ENCODE peak calls at places on chromosomes 7 and 10, in ten cellular contexts. B, A, R, E, U, J, Q, G, W and X are unnamed samples.

GRCh38 chr7:4149236-4149635 is 532.9 kb upstream of the FOXK1 start:
- DNase-seq in B (no peak), A (no peak), R (no peak), E (no peak), U (no peak), J (no peak), Q (no peak), G (no peak), W (no peak), X (no peak)

GRCh38 chr7:93374345-93374940 is 142.3 kb downstream of the VPS50 start:
- DNase-seq in B (no peak), A (no peak), R (peak; percentile 44), E (no peak), U (no peak), J (peak; percentile 20), Q (peak; percentile 29), G (peak; percentile 58), W (no peak), X (peak; percentile 21)

GRCh38 chr7:87359366-87359765 is 13.9 kb downstream of the CROT start:
- DNase-seq in B (no peak), A (no peak), R (no peak), E (no peak), U (no peak), J (no peak), Q (no peak), G (peak; percentile 60), W (peak; percentile 54), X (no peak)

GRCh38 chr10:80488539-80489066 is 34.5 kb downstream of the TSPAN14 start:
- DNase-seq in B (no peak), A (no peak), R (no peak), E (no peak), U (peak; percentile 31), J (no peak), Q (no peak), G (no peak), W (no peak), X (no peak)

GRCh38 chr7:155277385-155277994 is 20.2 kb upstream of the INSIG1 start:
- DNase-seq in B (no peak), A (no peak), R (peak; percentile 41), E (no peak), U (no peak), J (no peak), Q (no peak), G (no peak), W (no peak), X (no peak)

GRCh38 chr7:24536670-24537069 is 36.6 kb upstream of the PALS2 start:
- DNase-seq in B (no peak), A (no peak), R (no peak), E (no peak), U (no peak), J (no peak), Q (no peak), G (no peak), W (no peak), X (no peak)

GRCh38 chr7:129443612-129444011 is 9.4 kb downstream of the STRIP2 start:
- DNase-seq in B (no peak), A (no peak), R (peak; percentile 25), E (no peak), U (no peak), J (no peak), Q (no peak), G (no peak), W (no peak), X (no peak)

GRCh38 chr10:113680172-113681111 is 730 bp downstream of the CASP7 start:
- DNase-seq in B (no peak), A (peak; percentile 67), R (peak; percentile 21), E (peak; percentile 61), U (peak; percentile 73), J (no peak), Q (peak; percentile 35), G (peak; percentile 91), W (peak; percentile 81), X (peak; percentile 86)

GRCh38 chr7:116929021-116929420 is 24.3 kb upstream of the ST7 start:
- DNase-seq in B (no peak), A (no peak), R (no peak), E (no peak), U (no peak), J (no peak), Q (no peak), G (no peak), W (no peak), X (no peak)

GRCh38 chr10:43842496-43842895 is 193.8 kb upstream of the ZNF32 start:
- DNase-seq in B (no peak), A (no peak), R (no peak), E (no peak), U (no peak), J (no peak), Q (no peak), G (no peak), W (no peak), X (no peak)

DNA sequence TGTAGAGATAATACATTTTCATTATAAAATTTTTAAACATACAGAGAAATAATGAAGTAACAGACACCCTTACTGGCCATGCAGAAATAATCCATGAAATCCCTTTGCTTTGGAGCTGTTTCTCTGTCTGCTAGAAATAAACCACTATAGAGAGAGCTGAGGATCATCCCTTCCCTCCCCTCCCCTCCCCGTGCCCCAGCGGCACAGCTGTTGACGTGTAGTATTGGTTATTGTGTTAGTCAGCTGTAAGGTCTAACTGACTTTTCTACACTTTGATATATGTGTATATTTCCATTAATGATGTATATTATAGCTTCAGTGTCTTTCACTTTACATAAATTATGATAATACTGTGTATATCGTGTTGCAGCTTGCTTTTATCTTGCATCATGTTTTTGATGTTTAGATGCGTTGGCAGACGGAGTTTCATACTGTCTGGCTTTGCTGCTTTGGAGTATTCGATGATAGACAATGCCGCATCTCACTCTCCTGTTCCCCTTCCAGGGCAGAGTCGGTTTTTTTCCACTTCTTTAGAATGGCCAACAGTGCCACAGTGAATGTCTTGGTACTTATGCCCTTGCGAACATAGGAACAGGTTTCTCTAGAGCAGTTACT is 27.4 kb upstream of the GRID1 start:
- DNase-seq in B (no peak), A (no peak), R (no peak), E (no peak), U (no peak), J (no peak), Q (no peak), G (no peak), W (no peak), X (no peak)
- H3K4me3 ChIP-seq in B (no peak overlapping the region), A (no peak overlapping the region), R (no peak overlapping the region), E (no peak overlapping the region), U (no peak overlapping the region), J (no peak overlapping the region), Q (no peak overlapping the region), G (no peak overlapping the region), W (no peak overlapping the region), X (no peak overlapping the region)

DNA sequence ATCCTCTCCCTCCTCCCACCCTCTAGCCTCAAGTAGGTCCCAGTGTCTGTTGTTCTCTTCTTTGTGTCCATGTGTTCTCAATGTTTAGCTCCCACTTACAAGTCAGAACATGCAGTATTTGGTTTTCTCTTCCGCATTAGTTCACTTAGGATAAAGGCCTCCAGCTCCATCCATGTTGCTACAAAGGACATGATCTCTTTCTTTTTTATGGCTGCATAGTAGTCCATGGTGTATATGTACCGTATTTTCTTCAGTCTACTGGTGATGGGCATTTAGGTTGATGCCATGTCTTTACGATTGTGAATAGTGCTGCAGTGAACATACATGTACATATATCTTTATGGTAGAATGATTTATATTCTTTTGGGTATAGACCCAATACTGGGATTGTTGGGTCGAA is 1.6 kb upstream of the GOT1 start:
- DNase-seq in B (no peak), A (no peak), R (no peak), E (no peak), U (no peak), J (no peak), Q (no peak), G (no peak), W (no peak), X (no peak)
- H3K4me3 ChIP-seq in B (no peak overlapping the region), A (no peak overlapping the region), R (peak overlapping the region; percentile 95), E (no peak overlapping the region), U (no peak overlapping the region), J (no peak overlapping the region), Q (no peak overlapping the region), G (peak overlapping the region; percentile 100), W (no peak overlapping the region), X (no peak overlapping the region)

GRCh38 chr7:73367006-73367405 is 39.0 kb downstream of the FKBP6 start:
- DNase-seq in B (no peak), A (no peak), R (no peak), E (no peak), U (no peak), J (no peak), Q (no peak), G (no peak), W (no peak), X (no peak)

GRCh38 chr7:73369009-73369408 is 41.0 kb downstream of the FKBP6 start:
- DNase-seq in B (no peak), A (no peak), R (no peak), E (no peak), U (no peak), J (no peak), Q (no peak), G (no peak), W (no peak), X (no peak)

GRCh38 chr7:73366127-73366526 is 38.2 kb downstream of the FKBP6 start:
- DNase-seq in B (no peak), A (no peak), R (no peak), E (no peak), U (no peak), J (no peak), Q (no peak), G (no peak), W (no peak), X (no peak)

GRCh38 chr7:73373741-73374140 is 45.8 kb downstream of the FKBP6 start:
- DNase-seq in B (no peak), A (no peak), R (no peak), E (no peak), U (no peak), J (no peak), Q (no peak), G (no peak), W (no peak), X (no peak)

GRCh38 chr7:73369622-73370021 is 41.7 kb downstream of the FKBP6 start:
- DNase-seq in B (no peak), A (no peak), R (no peak), E (no peak), U (no peak), J (no peak), Q (no peak), G (no peak), W (no peak), X (no peak)
- H3K4me3 ChIP-seq in B (no peak overlapping the region), A (no peak overlapping the region), R (no peak overlapping the region), E (no peak overlapping the region), U (no peak overlapping the region), J (no peak overlapping the region), Q (no peak overlapping the region), G (no peak overlapping the region), W (no peak overlapping the region), X (no peak overlapping the region)

DNA sequence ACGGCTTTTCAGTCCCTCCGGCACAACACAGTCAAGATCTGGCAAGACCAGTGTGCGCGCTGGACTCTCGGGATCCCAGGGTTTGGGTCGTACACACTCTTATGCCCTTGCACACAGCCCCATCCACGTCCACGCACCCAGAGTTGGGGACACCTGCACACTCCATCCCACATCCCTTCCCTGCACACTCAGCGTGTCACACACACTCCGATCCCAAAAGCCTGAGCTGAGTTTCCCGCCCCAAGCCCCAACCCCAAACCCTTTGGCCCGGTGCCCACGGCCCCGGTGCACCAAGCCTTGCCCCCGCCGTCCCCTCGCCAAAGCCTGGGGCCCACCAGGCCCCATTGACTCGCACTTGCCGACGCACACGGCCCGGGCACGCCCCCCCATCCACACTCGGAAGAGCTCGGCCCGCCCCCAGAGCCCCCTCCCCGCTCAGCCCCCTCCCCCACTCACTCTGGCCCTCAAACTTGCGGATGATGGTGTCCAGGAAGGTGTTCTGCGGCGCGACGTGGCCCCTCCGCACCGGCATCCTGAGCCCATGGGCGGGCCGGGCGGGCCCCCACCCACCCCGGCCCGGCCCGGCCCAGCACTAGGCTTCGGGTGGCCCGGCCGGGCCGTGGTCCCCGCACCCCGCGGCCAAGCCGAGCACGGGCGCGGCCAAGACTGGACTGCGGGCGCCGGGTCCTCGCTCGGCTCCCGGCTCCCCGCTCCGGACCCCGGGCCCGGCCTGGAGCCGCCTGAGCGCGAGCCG is 562 bp downstream of the KCNH2 start:
- DNase-seq in B (no peak), A (no peak), R (no peak), E (no peak), U (no peak), J (no peak), Q (no peak), G (no peak), W (no peak), X (no peak)
- H3K4me3 ChIP-seq in B (peak overlapping the region; percentile 2), A (peak overlapping the region; percentile 46), R (peak overlapping the region; percentile 45), E (peak overlapping the region; percentile 36), U (peak overlapping the region; percentile 39), J (no peak overlapping the region), Q (no peak overlapping the region), G (no peak overlapping the region), W (no peak overlapping the region), X (no peak overlapping the region)